ENCODE peak calls at places on chromosome 10, in five cellular contexts. B, A, J, W and O are unnamed samples. For H3K4me1, the result is how much of the 10 kb centered on the place peaks cover.

GRCh38 chr10:89301231-89301630 is 615 bp upstream of the IFIT2 start:
- DNase-seq in B (no peak), A (no peak), J (peak), W (peak), O (peak)

GRCh38 chr10:97520978-97521761 is 22.4 kb downstream of the UBTD1 start:
- DNase-seq in B (no peak), A (no peak), J (no peak), W (no peak), O (no peak)

GRCh38 chr10:34049469-34049868 is 715.0 kb upstream of the NRP1 start:
- DNase-seq in B (no peak), A (no peak), J (peak), W (no peak), O (no peak)

GRCh38 chr10:20768849-20769248 is 128.3 kb downstream of the NEBL start:
- DNase-seq in B (peak), A (no peak), J (peak), W (no peak), O (no peak)

GRCh38 chr10:132687181-132687892 is 98.6 kb downstream of the NKX6-2 start:
- DNase-seq in B (no peak), A (no peak), J (no peak), W (no peak), O (peak)

GRCh38 chr10:90674927-90675326 is 182.9 kb downstream of the HTR7 start:
- DNase-seq in B (no peak), A (no peak), J (peak), W (no peak), O (no peak)

GRCh38 chr10:6025683-6026225 is 36.4 kb downstream of the IL2RA start:
- DNase-seq in B (no peak), A (no peak), J (no peak), W (no peak), O (no peak)

GRCh38 chr10:101829561-101830315 is 11.5 kb upstream of the OGA start:
- DNase-seq in B (peak), A (peak), J (no peak), W (peak), O (peak)

GRCh38 chr10:15181576-15182156 is 13.2 kb upstream of the NMT2 start:
- DNase-seq in B (no peak), A (no peak), J (peak), W (no peak), O (no peak)

GRCh38 chr10:116775488-116776400 is 33.4 kb upstream of the HSPA12A start:
- DNase-seq in B (no peak), A (no peak), J (no peak), W (no peak), O (no peak)

GRCh38 chr10:54434782-54435181 is 366.2 kb downstream of the PCDH15 start:
- DNase-seq in B (no peak), A (no peak), J (no peak), W (no peak), O (no peak)

GRCh38 chr10:91880310-91880709 is 29.0 kb downstream of the FGFBP3 start:
- DNase-seq in B (no peak), A (no peak), J (peak), W (no peak), O (no peak)

GRCh38 chr10:131406676-131407392 is 95.3 kb upstream of the TCERG1L start:
- DNase-seq in B (no peak), A (no peak), J (no peak), W (no peak), O (no peak)

GRCh38 chr10:1153253-1153763 is 97.1 kb downstream of the WDR37 start:
- DNase-seq in B (no peak), A (no peak), J (no peak), W (no peak), O (no peak)

GRCh38 chr10:75108684-75109458 is 2.6 kb upstream of the SAMD8 start:
- DNase-seq in B (peak), A (no peak), J (peak), W (peak), O (no peak)

GRCh38 chr10:16673443-16673842 is 143.8 kb downstream of the RSU1 start:
- DNase-seq in B (no peak), A (no peak), J (no peak), W (no peak), O (no peak)

GRCh38 chr10:44267007-44267406 is 117.9 kb downstream of the CXCL12 start:
- DNase-seq in B (no peak), A (no peak), J (no peak), W (no peak), O (no peak)

GRCh38 chr10:130137077-130137448 is 872 bp downstream of the GLRX3 start:
- DNase-seq in B (peak), A (no peak), J (peak), W (no peak), O (no peak)

GRCh38 chr10:93512565-93512964 is 16.2 kb downstream of the CEP55 start:
- DNase-seq in B (no peak), A (no peak), J (peak), W (no peak), O (no peak)

GRCh38 chr10:118629211-118629610 is 33.8 kb upstream of the PRLHR start:
- DNase-seq in B (no peak), A (no peak), J (no peak), W (no peak), O (no peak)

GRCh38 chr10:131787961-131788360 is 112.8 kb upstream of the PPP2R2D start:
- DNase-seq in B (no peak), A (no peak), J (no peak), W (no peak), O (no peak)

GRCh38 chr10:7671121-7671520 is 4.4 kb upstream of the ITIH5 start:
- DNase-seq in B (no peak), A (no peak), J (no peak), W (no peak), O (no peak)

GRCh38 chr10:81472927-81473470 is 402.0 kb upstream of the NRG3 start:
- DNase-seq in B (peak), A (no peak), J (no peak), W (no peak), O (no peak)

GRCh38 chr10:68103237-68103866 is 5.9 kb upstream of the MYPN start:
- DNase-seq in B (no peak), A (no peak), J (peak), W (no peak), O (no peak)

GRCh38 chr10:71747039-71747807 is 26.1 kb downstream of the VSIR start:
- DNase-seq in B (no peak), A (no peak), J (no peak), W (no peak), O (no peak)
- H3K4me1 ChIP-seq in B (under half), A (half or more), J (under half), W (under half), O (half or more)

GRCh38 chr10:60872451-60872850 is 71.5 kb downstream of the RHOBTB1 start:
- DNase-seq in B (no peak), A (no peak), J (no peak), W (no peak), O (no peak)

GRCh38 chr10:60870803-60871202 is 73.2 kb downstream of the RHOBTB1 start:
- DNase-seq in B (no peak), A (no peak), J (no peak), W (no peak), O (no peak)

GRCh38 chr10:60871215-60871614 is 72.8 kb downstream of the RHOBTB1 start:
- DNase-seq in B (no peak), A (no peak), J (no peak), W (no peak), O (no peak)

GRCh38 chr10:60868946-60869345 is 75.0 kb downstream of the RHOBTB1 start:
- DNase-seq in B (no peak), A (no peak), J (no peak), W (no peak), O (no peak)

GRCh38 chr10:60869916-60870728 is 73.9 kb downstream of the RHOBTB1 start:
- DNase-seq in B (no peak), A (no peak), J (peak), W (no peak), O (no peak)
- TF ChIP-seq CTCF in B (peak), A (no peak), J (peak), W (no peak), O (no peak)

DNA sequence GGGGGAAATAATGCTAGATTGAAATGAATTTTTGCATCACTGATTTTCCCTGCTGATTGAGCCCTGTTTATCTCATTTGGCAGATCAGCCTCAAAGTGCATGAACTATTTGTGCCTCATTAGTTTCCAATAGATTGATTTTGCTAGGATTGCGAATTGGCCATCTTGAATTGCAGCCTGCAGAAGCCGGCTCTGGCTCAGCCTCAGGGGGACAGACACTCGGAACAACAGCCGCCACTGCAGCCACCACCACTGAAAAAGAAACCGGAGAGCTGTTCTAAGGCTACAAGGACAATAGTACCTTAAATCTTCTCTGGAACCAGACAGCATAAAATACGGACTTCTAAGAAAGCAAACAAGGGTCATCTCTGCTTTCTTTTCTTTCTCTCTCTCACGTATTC is 11.3 kb upstream of the SORBS1 start:
- DNase-seq in B (no peak), A (no peak), J (no peak), W (no peak), O (no peak)
- H3K4me1 ChIP-seq in B (under half), A (under half), J (under half), W (under half), O (under half)

GRCh38 chr10:50232261-50232639 is 19.1 kb downstream of the ASAH2 start:
- DNase-seq in B (no peak), A (no peak), J (no peak), W (no peak), O (no peak)
- TF ChIP-seq CTCF in B (no peak), A (no peak), J (no peak), W (no peak), O (no peak)

GRCh38 chr10:103829266-103829665 is 26.1 kb downstream of the SH3PXD2A start:
- DNase-seq in B (no peak), A (no peak), J (no peak), W (no peak), O (no peak)

GRCh38 chr10:103832806-103833205 is 22.6 kb downstream of the SH3PXD2A start:
- DNase-seq in B (no peak), A (no peak), J (no peak), W (no peak), O (no peak)

GRCh38 chr10:103829838-103830465 is 25.4 kb downstream of the SH3PXD2A start:
- DNase-seq in B (no peak), A (no peak), J (no peak), W (no peak), O (no peak)

GRCh38 chr10:103828107-103828506 is 27.3 kb downstream of the SH3PXD2A start:
- DNase-seq in B (no peak), A (no peak), J (peak), W (no peak), O (no peak)

DNA sequence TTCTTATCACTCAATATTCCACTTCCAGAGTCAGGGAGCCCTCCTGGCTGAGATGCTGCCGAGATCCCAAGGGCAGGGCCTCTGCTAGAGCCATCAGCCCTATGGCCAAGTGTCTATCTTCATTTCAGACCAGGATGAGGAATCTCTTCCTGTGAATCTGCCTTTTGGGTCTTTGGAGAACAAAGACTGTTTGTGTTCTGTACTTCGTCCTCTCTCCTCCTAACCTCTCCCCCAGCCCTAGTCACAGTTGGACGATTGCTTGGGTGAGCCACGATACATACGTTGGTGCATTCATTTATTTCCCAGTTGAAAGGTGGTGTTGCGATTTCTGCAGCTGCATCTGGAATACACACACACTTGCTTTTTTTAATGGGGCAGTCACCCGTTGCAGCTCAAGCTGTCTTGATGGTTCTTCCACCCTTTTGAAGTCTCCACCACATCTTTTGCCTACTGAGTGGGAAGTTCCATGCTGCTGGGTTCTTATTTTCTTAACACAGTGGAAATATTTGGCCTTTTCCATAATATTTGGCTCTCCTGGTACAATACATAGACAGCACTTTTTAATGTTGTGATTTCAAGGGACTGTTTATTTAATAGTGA is 26.7 kb downstream of the SH3PXD2A start:
- DNase-seq in B (no peak), A (no peak), J (no peak), W (no peak), O (no peak)
- H3K4me1 ChIP-seq in B (under half), A (under half), J (under half), W (under half), O (under half)

DNA sequence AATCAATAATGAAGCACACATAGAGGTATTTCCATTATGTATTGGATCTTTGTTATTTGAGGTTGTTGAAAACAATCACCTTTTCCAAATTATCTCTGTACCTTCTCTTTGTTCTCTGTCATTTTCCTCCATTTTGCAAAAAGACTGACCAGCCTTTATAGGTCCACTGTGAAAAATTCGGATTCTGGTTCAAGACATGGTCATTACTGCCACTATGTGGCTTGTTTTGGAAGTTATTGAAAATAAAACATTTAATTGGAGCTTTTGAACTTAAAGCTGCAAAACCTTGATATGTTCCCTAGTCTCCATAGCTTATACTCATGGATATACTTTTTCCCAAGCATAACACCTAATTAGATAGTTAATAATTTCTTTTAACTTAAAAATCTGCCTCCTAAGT is 1094.4 kb downstream of the NRG3 start:
- DNase-seq in B (peak), A (no peak), J (no peak), W (no peak), O (no peak)
- TF ChIP-seq CTCF in B (peak), A (no peak), J (peak), W (peak), O (peak)

GRCh38 chr10:103854687-103855423 is 521 bp downstream of the SH3PXD2A start:
- DNase-seq in B (peak), A (peak), J (no peak), W (no peak), O (peak)

GRCh38 chr10:103854265-103854686 is 1.1 kb downstream of the SH3PXD2A start:
- DNase-seq in B (no peak), A (no peak), J (no peak), W (no peak), O (no peak)

GRCh38 chr10:103852189-103852711 is 3.1 kb downstream of the SH3PXD2A start:
- DNase-seq in B (no peak), A (no peak), J (no peak), W (peak), O (no peak)

GRCh38 chr10:103852856-103853255 is 2.5 kb downstream of the SH3PXD2A start:
- DNase-seq in B (no peak), A (no peak), J (no peak), W (no peak), O (peak)

GRCh38 chr10:103853428-103854264 is 1.7 kb downstream of the SH3PXD2A start:
- DNase-seq in B (no peak), A (no peak), J (no peak), W (no peak), O (peak)
- H3K4me1 ChIP-seq in B (under half), A (under half), J (under half), W (half or more), O (half or more)